ENCODE peak calls at places on chromosomes 6 and 20, in four cellular contexts. Y is progenitor cell of endocrine pancreas, P is IMR-90, F is fibroblast of lung. D is an unnamed sample.
A peak's percentile ranks its signal among the peaks of the same experiment; 100 is the strongest.

GRCh38 chr6:24865161-24865560 is 66.4 kb upstream of the ARMH2 start:
- DNase-seq in Y (no peak), P (no peak), F (no peak), D (no peak)

GRCh38 chr6:107653183-107653580 is 163.3 kb downstream of the SOBP start:
- DNase-seq in Y (no peak), F (no peak), P (no peak), D (no peak)

GRCh38 chr6:71544906-71545305 is 256.3 kb downstream of the OGFRL1 start:
- DNase-seq in P (no peak), F (no peak), Y (no peak), D (no peak)

GRCh38 chr20:46970937-46971630 is 76.4 kb downstream of the EYA2 start:
- DNase-seq in P (peak; percentile 97), F (peak; percentile 89), Y (no peak), D (peak; percentile 27)

GRCh38 chr6:82330171-82330804 is 33.3 kb upstream of the TPBG start:
- DNase-seq in Y (no peak), P (no peak), F (no peak), D (no peak)

GRCh38 chr6:82589509-82590206 is 226.0 kb downstream of the TPBG start:
- DNase-seq in F (peak; percentile 85), Y (no peak), P (peak; percentile 64), D (no peak)

GRCh38 chr6:63740709-63741108 is 105.1 kb downstream of the PHF3 start:
- DNase-seq in P (peak; percentile 78), F (peak; percentile 82), Y (no peak), D (no peak)

GRCh38 chr6:112990971-112991370 is 643.8 kb downstream of the RFPL4B start:
- DNase-seq in Y (no peak), F (no peak), P (peak; percentile 44), D (no peak)

GRCh38 chr20:61982240-61982950 is 83.3 kb downstream of the TAF4 start:
- DNase-seq in P (no peak), Y (no peak), F (no peak), D (no peak)

GRCh38 chr6:14423330-14423729 is 305.8 kb downstream of the CD83 start:
- DNase-seq in P (peak; percentile 3), Y (no peak), F (no peak), D (no peak)

GRCh38 chr20:38275815-38276550 is 15.4 kb upstream of the KIAA1755 start:
- DNase-seq in P (peak; percentile 96), F (peak; percentile 88), Y (no peak), D (no peak)

GRCh38 chr6:30840084-30840921 is 44.0 kb upstream of the DDR1 start:
- DNase-seq in Y (no peak), P (no peak), F (no peak), D (no peak)
- TF ChIP-seq CTCF in Y (no peak), P (no peak), F (no peak), D (no peak)

GRCh38 chr20:21303061-21303871 is at the start of gene XRN2:
- DNase-seq in F (peak; percentile 94), Y (peak; percentile 89), P (peak; percentile 93), D (peak; percentile 97)
- TF ChIP-seq CTCF in F (no peak), Y (peak; percentile 9), P (peak; percentile 21), D (no peak)

DNA sequence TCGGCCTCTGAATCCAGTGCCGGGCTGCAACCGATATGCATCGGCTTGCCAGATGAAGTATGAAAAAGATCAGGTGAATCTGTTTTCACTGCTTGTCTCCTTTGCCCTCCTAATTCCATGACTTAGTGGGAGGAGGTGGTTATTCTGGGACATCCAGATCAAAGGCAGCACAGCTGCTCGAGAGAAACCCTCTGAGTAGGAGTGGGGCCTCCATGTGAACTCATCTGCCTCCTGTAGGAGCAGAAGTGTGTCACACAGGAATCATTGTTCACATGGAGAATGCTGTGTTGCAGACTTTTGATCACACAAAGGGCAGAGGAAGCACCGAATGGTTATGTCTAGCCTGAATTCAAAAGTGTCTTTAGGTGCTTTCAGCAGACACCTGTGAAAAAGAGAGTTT is 73.1 kb upstream of the SLC22A1 start:
- DNase-seq in Y (no peak), F (no peak), P (no peak), D (no peak)
- TF ChIP-seq CTCF in Y (no peak), F (no peak), P (no peak), D (no peak)

DNA sequence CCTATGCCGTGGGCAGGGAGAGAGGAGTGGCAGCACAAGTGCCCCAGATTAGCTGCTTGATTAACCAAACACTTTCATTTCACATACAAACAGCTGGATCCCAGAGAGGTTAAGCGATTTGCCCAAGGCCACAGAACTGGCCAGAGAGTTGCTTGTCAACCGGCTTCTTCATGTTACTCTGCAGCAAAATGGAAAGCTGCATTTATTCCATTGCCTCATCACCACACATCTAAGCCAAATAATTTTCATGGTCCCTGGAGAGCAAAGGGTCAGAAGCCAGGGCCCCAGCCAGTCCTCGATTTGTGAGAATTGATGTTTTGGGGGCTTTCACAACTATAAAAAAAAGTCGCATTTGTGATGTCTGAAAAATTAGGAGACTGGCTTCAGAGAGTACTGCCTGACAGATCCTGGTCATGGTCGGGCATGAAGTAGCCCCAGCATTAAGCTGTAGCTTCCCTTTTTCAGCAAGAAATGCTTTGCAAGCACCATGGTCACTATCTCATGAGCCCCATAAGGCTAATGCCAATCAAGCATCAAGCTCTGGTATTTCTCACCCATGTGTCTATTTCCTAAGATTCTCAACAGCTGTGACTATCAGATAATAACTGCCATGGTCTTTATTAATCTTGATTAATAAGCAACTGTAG is 95.8 kb downstream of the BANF2 start:
- DNase-seq in Y (no peak), F (no peak), P (no peak), D (no peak)
- TF ChIP-seq CTCF in Y (no peak), F (no peak), P (no peak), D (no peak)

DNA sequence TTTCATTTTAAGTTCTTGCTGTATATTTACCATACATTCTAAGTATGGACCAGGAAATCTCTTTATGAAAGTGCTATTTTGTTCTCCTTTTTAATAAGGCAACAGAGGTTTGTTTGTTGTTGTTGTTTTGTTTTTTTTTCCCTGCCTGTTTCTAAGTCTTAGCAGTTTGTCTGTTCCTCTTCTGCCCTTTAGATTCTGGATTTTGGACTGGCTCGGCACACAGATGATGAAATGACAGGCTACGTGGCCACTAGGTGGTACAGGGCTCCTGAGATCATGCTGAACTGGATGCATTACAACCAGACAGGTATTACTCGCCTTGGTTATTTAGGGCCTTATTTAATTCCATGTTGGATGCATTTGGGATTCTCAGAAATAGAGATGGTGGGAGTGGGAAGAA is 48.0 kb downstream of the MAPK14 start:
- DNase-seq in Y (no peak), P (no peak), F (no peak), D (no peak)
- TF ChIP-seq CTCF in Y (peak; percentile 43), P (no peak), F (no peak), D (no peak)

GRCh38 chr20:23889775-23890187 is 10.2 kb upstream of the CST5 start:
- DNase-seq in P (peak; percentile 24), F (peak; percentile 14), Y (peak; percentile 66), D (peak; percentile 78)
- TF ChIP-seq CTCF in P (peak; percentile 61), F (peak; percentile 54), Y (peak; percentile 92), D (peak; percentile 79)

GRCh38 chr20:3494218-3494617 is 23.4 kb downstream of the ATRN start:
- DNase-seq in P (no peak), Y (no peak), F (no peak), D (no peak)
- TF ChIP-seq CTCF in P (no peak), Y (no peak), F (no peak), D (no peak)

DNA sequence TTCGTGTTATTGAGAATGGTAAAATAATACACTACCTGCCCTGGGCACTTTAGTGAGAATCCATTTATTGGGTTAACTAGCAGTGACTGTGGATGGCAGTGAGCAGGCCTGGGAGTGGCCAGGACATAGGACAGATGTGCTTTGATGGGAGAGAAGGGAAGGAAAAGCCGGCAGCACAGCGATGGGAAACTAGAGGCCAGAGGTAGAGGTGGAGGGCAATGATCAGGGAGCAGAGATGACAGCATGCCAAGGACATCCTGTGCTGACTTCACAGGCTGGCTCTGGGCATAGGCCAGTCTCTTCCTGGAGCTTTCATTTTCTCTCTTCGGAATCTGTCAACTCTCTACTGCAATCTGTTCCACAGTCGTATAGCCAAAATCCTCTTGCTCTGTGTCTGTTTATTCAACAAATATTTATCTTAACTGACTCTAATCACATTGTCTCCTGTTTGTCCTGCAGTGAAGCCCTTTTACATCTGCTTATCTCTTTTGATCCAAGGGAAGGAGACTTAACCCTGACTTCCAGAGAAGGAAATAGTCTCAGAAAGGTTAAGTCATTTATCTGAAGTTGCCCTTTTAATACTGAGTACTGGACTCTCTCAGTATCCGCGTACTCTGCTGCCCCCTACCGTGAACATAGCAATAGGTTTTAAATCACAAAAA is 18.4 kb upstream of the MMP24 start:
- DNase-seq in Y (peak; percentile 67), P (peak; percentile 78), F (peak; percentile 84), D (peak; percentile 81)
- TF ChIP-seq CTCF in Y (peak; percentile 87), P (peak; percentile 94), F (peak; percentile 78), D (peak; percentile 73)

GRCh38 chr20:56205350-56205749 is 43.2 kb upstream of the MC3R start:
- DNase-seq in P (no peak), F (no peak), Y (no peak), D (no peak)

GRCh38 chr20:56200456-56200855 is 48.1 kb upstream of the MC3R start:
- DNase-seq in P (no peak), Y (no peak), F (no peak), D (no peak)

GRCh38 chr20:56204206-56204605 is 44.3 kb upstream of the MC3R start:
- DNase-seq in P (no peak), F (no peak), Y (no peak), D (no peak)

GRCh38 chr20:56207656-56208055 is 40.9 kb upstream of the MC3R start:
- DNase-seq in F (no peak), P (no peak), Y (no peak), D (no peak)

GRCh38 chr20:56202493-56203077 is 45.9 kb upstream of the MC3R start:
- DNase-seq in P (no peak), Y (no peak), F (peak; percentile 17), D (no peak)
- TF ChIP-seq CTCF in P (peak; percentile 28), Y (no peak), F (peak; percentile 21), D (no peak)